ENCODE peak calls at places on chromosomes 2 and 18, in seven cellular contexts. C is M059J, O is RCC 7860, Z is epithelial cell of prostate, D is ELR, R is GM12864, Y is SHP77 treated with DMSO at 0.1 percent for 48 hours. K is an unnamed sample.

GRCh38 chr2:69969991-69970390 is 8.6 kb upstream of the ASPRV1 start:
- DNase-seq in C (no peak), O (no peak), Z (no peak), D (no peak), R (no peak), Y (no peak), K (no peak)

GRCh38 chr2:218540015-218540414 is 28.1 kb downstream of the USP37 start:
- DNase-seq in C (no peak), O (no peak), Z (no peak), D (peak), R (no peak), Y (no peak), K (no peak)

GRCh38 chr18:7725897-7726296 is 158.8 kb downstream of the PTPRM start:
- DNase-seq in C (no peak), O (no peak), Z (no peak), D (no peak), R (no peak), Y (no peak), K (no peak)

GRCh38 chr18:62524443-62525200 is 1.8 kb downstream of the ZCCHC2 start:
- DNase-seq in C (peak), O (peak), Z (no peak), D (peak), R (no peak), Y (no peak), K (peak)

GRCh38 chr2:150142561-150142960 is 344.9 kb downstream of the RND3 start:
- DNase-seq in C (peak), O (peak), Z (no peak), D (peak), R (no peak), Y (no peak), K (no peak)

GRCh38 chr2:213490087-213490486 is 205.8 kb downstream of the SPAG16 start:
- DNase-seq in C (peak), O (no peak), Z (no peak), D (no peak), R (no peak), Y (no peak), K (no peak)

GRCh38 chr2:171307560-171307959 is 126.2 kb downstream of the METTL8 start:
- DNase-seq in C (no peak), O (no peak), Z (no peak), D (no peak), R (no peak), Y (no peak), K (no peak)

GRCh38 chr2:157252529-157252928 is 5.0 kb upstream of the GALNT5 start:
- DNase-seq in C (no peak), O (no peak), Z (no peak), D (no peak), R (no peak), Y (no peak), K (no peak)

GRCh38 chr2:121648611-121649401 is 456 bp downstream of the CLASP1 start:
- DNase-seq in C (peak), O (peak), Z (no peak), D (peak), R (no peak), Y (no peak), K (peak)

GRCh38 chr2:43636616-43637015 is 444 bp upstream of the PLEKHH2 start:
- DNase-seq in C (no peak), O (no peak), Z (no peak), D (no peak), R (no peak), Y (no peak), K (no peak)

GRCh38 chr18:35355140-35355618 is 11.0 kb upstream of the ZNF24 start:
- DNase-seq in C (peak), O (peak), Z (peak), D (peak), R (peak), Y (peak), K (peak)

GRCh38 chr18:42052137-42052708 is 97.2 kb downstream of the PIK3C3 start:
- DNase-seq in C (peak), O (no peak), Z (no peak), D (peak), R (no peak), Y (no peak), K (no peak)

GRCh38 chr2:226579519-226579918 is 220.1 kb downstream of the IRS1 start:
- DNase-seq in C (no peak), O (peak), Z (no peak), D (peak), R (no peak), Y (no peak), K (no peak)

GRCh38 chr2:238285653-238286082 is 2.7 kb downstream of the PER2 start:
- DNase-seq in C (peak), O (peak), Z (peak), D (peak), R (no peak), Y (peak), K (peak)

GRCh38 chr18:28768791-28769768 is 592.1 kb upstream of the CDH2 start:
- DNase-seq in C (no peak), O (no peak), Z (no peak), D (no peak), R (no peak), Y (no peak), K (no peak)

GRCh38 chr2:238505119-238505891 is 78.6 kb downstream of the ASB1 start:
- DNase-seq in C (peak), O (peak), Z (no peak), D (peak), R (no peak), Y (no peak), K (no peak)

GRCh38 chr18:63410792-63411191 is 11.5 kb downstream of the VPS4B start:
- DNase-seq in C (peak), O (peak), Z (peak), D (peak), R (no peak), Y (no peak), K (no peak)

GRCh38 chr2:49973917-49974368 is 819.6 kb upstream of the FSHR start:
- DNase-seq in C (peak), O (no peak), Z (no peak), D (peak), R (no peak), Y (peak), K (peak)

GRCh38 chr2:96837575-96837974 is 6.2 kb downstream of the ANKRD23 start:
- DNase-seq in C (no peak), O (no peak), Z (no peak), D (no peak), R (no peak), Y (no peak), K (no peak)

GRCh38 chr2:108139521-108139920 is 100.2 kb upstream of the SULT1C3 start:
- DNase-seq in C (peak), O (no peak), Z (no peak), D (peak), R (no peak), Y (no peak), K (no peak)

GRCh38 chr2:10303634-10304378 is 1.1 kb downstream of the HPCAL1 start:
- DNase-seq in C (peak), O (peak), Z (no peak), D (peak), R (no peak), Y (no peak), K (peak)

GRCh38 chr2:231781798-231782726 is 980 bp upstream of the PDE6D start:
- DNase-seq in C (peak), O (no peak), Z (peak), D (peak), R (no peak), Y (no peak), K (no peak)

GRCh38 chr2:100814043-100814442 is 5.9 kb upstream of the NPAS2 start:
- DNase-seq in C (no peak), O (no peak), Z (no peak), D (no peak), R (no peak), Y (no peak), K (no peak)

GRCh38 chr2:162989507-162989906 is 150.9 kb upstream of the KCNH7 start:
- DNase-seq in C (no peak), O (no peak), Z (no peak), D (peak), R (no peak), Y (no peak), K (no peak)

GRCh38 chr2:120793682-120794403 is 58.2 kb downstream of the GLI2 start:
- DNase-seq in C (peak), O (no peak), Z (no peak), D (no peak), R (no peak), Y (no peak), K (no peak)

K was measured in Right ventricle myocardium superior.